ENCODE peak calls at places on chromosomes 12 and 14, in ten cellular contexts. H is psoas muscle; W is IMR-90; A is ovary; T is fibroblast of lung; J is CD8-positive, alpha-beta memory T cell; C is hepatocyte; F is CD4-positive, alpha-beta memory T cell; V is K562; D is cardiac muscle cell. O is an unnamed sample.

GRCh38 chr12:46360908-46361666 is 11.5 kb downstream of the SLC38A2 start:
- DNase-seq in A (no peak), H (no peak), W (no peak), F (no peak), C (no peak), V (no peak), D (no peak), T (no peak), J (no peak), O (no peak)

GRCh38 chr14:50953497-50953896 is 9.2 kb upstream of the PYGL start:
- DNase-seq in W (no peak), V (no peak), J (no peak), A (no peak), D (no peak), T (no peak), H (no peak), F (no peak), C (no peak), O (no peak)

GRCh38 chr14:67191768-67192290 is 2.6 kb downstream of the GARIN2 start:
- DNase-seq in F (no peak), H (no peak), D (no peak), A (no peak), V (no peak), T (peak; percentile 77), C (no peak), W (peak; percentile 48), J (no peak), O (no peak)

GRCh38 chr14:72444701-72445100 is 449.2 kb downstream of the DPF3 start:
- DNase-seq in J (no peak), D (no peak), T (peak; percentile 76), C (no peak), F (no peak), A (no peak), V (no peak), W (peak; percentile 13), H (no peak), O (no peak)

GRCh38 chr12:31491819-31492598 is 98.9 kb downstream of the DENND5B start:
- DNase-seq in D (no peak), C (peak; percentile 39), W (peak; percentile 85), A (no peak), T (peak; percentile 94), V (no peak), H (no peak), F (no peak), J (no peak), O (no peak)

GRCh38 chr12:53495903-53496751 is 3.1 kb downstream of the MAP3K12 start:
- DNase-seq in A (peak; percentile 70), V (peak; percentile 65), T (peak; percentile 46), F (no peak), D (peak; percentile 85), C (peak; percentile 89), W (peak; percentile 85), J (no peak), H (peak; percentile 77), O (peak; percentile 64)

GRCh38 chr12:102379346-102379745 is 101.0 kb downstream of the IGF1 start:
- DNase-seq in T (no peak), J (no peak), V (no peak), H (no peak), A (no peak), C (no peak), D (no peak), W (no peak), F (no peak), O (no peak)

GRCh38 chr12:120225852-120226640 is 25.1 kb upstream of the RPLP0 start:
- DNase-seq in V (peak; percentile 52), C (no peak), D (no peak), J (no peak), F (no peak), W (no peak), T (no peak), A (no peak), H (no peak), O (peak; percentile 88)

GRCh38 chr14:97780804-97781203 is 983.6 kb downstream of the VRK1 start:
- DNase-seq in C (no peak), T (no peak), H (no peak), F (no peak), A (no peak), W (no peak), J (no peak), V (no peak), D (no peak), O (no peak)

GRCh38 chr14:97776890-97777564 is 979.8 kb downstream of the VRK1 start:
- DNase-seq in J (no peak), V (no peak), C (no peak), W (no peak), H (no peak), T (no peak), F (peak; percentile 18), D (no peak), A (no peak), O (no peak)

GRCh38 chr14:97781961-97782360 is 984.8 kb downstream of the VRK1 start:
- DNase-seq in C (no peak), D (no peak), J (no peak), T (no peak), W (no peak), A (no peak), V (no peak), F (no peak), H (no peak), O (no peak)

GRCh38 chr14:97779140-97779539 is 982.0 kb downstream of the VRK1 start:
- DNase-seq in J (no peak), V (no peak), H (no peak), C (no peak), A (no peak), W (no peak), D (no peak), T (no peak), F (no peak), O (no peak)

GRCh38 chr14:97777622-97778021 is 980.4 kb downstream of the VRK1 start:
- DNase-seq in J (no peak), A (no peak), W (no peak), H (no peak), V (no peak), C (no peak), T (no peak), F (no peak), D (no peak), O (no peak)
- H3K4me3 ChIP-seq in J (no peak overlapping the region), A (no peak overlapping the region), W (no peak overlapping the region), H (no peak overlapping the region), V (no peak overlapping the region), C (no peak overlapping the region), T (no peak overlapping the region), F (no peak overlapping the region), D (no peak overlapping the region), O (no peak overlapping the region)

DNA sequence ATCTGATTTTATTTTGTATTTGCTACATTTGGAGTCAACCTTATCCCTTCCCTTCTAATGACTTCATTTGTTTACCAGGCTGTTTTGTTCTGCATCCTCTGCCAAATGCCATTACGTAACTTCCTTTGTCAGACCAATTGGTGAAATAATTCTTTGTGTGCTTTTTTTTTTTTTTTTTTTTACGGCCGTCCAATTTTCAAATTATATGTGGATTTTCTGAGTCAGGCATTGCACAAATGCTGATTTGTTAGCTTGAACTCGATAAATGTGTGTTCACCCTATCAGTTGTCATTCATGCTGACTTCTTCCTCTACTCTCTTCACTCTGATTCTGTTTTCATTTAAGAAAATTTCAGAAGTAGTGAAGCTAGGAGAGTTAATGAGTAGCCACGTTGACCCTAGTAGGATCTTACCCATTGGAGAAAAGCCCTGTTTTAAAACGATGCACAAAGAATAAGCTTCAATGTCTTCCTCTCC is 386.2 kb downstream of the DIO2 start:
- DNase-seq in W (peak; percentile 52), F (no peak), H (no peak), J (no peak), A (no peak), V (no peak), D (no peak), T (peak; percentile 31), C (no peak), O (no peak)
- H3K9me3 ChIP-seq in W (no peaks in the 10 kb centered on the region), F (no peaks in the 10 kb centered on the region), H (no peaks in the 10 kb centered on the region), J (no peaks in the 10 kb centered on the region), A (no peaks in the 10 kb centered on the region), V (no peaks in the 10 kb centered on the region), D (no peaks in the 10 kb centered on the region), T (no peaks in the 10 kb centered on the region), C (no peaks in the 10 kb centered on the region), O (no peaks in the 10 kb centered on the region)

GRCh38 chr14:69616408-69616773 is 5.0 kb downstream of the SUSD6 start:
- DNase-seq in D (no peak), J (no peak), V (no peak), A (no peak), F (no peak), C (no peak), T (no peak), W (no peak), H (no peak), O (no peak)

GRCh38 chr14:69619007-69619406 is 7.6 kb downstream of the SUSD6 start:
- DNase-seq in A (peak; percentile 47), H (no peak), T (peak; percentile 50), D (no peak), W (no peak), F (no peak), J (no peak), V (no peak), C (no peak), O (no peak)

GRCh38 chr14:69620981-69621380 is 9.6 kb downstream of the SUSD6 start:
- DNase-seq in V (no peak), J (no peak), A (no peak), F (no peak), C (no peak), T (no peak), D (no peak), H (no peak), W (no peak), O (no peak)

GRCh38 chr14:69617796-69618195 is 6.4 kb downstream of the SUSD6 start:
- DNase-seq in W (no peak), C (no peak), F (peak; percentile 29), H (no peak), J (no peak), T (no peak), V (no peak), A (no peak), D (no peak), O (no peak)

GRCh38 chr14:69620211-69620611 is 8.8 kb downstream of the SUSD6 start:
- DNase-seq in H (no peak), C (no peak), F (peak; percentile 32), J (no peak), D (no peak), T (peak; percentile 59), A (no peak), W (no peak), V (no peak), O (no peak)
- H3K27ac ChIP-seq in H (no peak overlapping the region), C (no peak overlapping the region), F (peak overlapping the region; percentile 83), J (peak overlapping the region; percentile 17), D (no peak overlapping the region), T (no peak overlapping the region), A (no peak overlapping the region), W (no peak overlapping the region), V (peak overlapping the region; percentile 28), O (peak overlapping the region; percentile 18)

DNA sequence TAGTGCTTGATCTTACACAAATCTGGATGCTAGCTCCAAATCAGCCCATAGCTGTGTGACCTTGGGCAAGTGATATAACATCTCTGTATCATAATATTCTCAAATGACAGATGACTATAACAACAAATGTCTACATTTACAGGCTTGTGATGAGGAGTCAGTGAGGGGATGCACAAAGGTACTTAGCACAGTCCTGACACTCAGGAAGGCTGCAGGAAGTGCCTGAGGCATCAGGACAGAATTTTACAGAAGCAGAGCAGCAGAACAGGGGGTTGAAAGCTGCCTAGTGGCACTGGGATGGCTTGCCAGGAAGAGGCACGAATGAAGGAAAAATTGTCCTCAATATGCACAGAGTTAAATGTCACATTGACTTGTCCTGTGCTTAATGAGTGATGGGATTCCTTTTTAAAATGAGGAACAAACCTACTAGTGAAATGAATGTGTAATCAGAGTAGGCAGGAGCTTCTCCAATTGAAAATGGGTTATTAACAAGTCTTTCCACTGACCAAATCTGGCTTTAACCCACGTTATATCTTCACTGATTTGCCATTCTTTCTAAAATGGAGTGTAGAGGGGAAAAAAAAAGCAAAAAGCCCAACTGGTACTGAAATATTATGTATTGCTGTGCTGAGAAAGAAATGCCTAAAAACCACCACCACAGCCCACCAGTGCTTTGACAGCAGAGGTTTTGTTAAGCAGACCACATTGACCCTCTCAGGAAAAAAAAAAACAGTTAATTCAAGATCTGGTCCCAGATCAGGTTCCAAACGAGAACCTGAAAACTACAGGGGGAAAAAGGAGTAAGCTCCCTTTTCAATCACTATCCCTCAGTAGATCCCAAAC is 11.6 kb downstream of the BTG1 start:
- DNase-seq in D (no peak), W (no peak), F (no peak), V (no peak), H (no peak), C (no peak), A (no peak), T (no peak), J (no peak), O (no peak)
- H3K4me3 ChIP-seq in D (no peak overlapping the region), W (no peak overlapping the region), F (peak overlapping the region; percentile 34), V (no peak overlapping the region), H (no peak overlapping the region), C (no peak overlapping the region), A (no peak overlapping the region), T (no peak overlapping the region), J (peak overlapping the region; percentile 26), O (no peak overlapping the region)